ENCODE peak calls at places on chromosomes 4 and X, in nine cellular contexts. One of them, this sample, is unnamed.

GRCh38 chr4:112036881-112037280 is 108.4 kb upstream of the FAM241A start:
- DNase-seq in tibial nerve: no peak
- DNase-seq in sigmoid colon: no peak
- DNase-seq in transverse colon: no peak
- DNase-seq in suprapubic skin: no peak
- DNase-seq in K562: no peak
- DNase-seq in ovary: no peak
- DNase-seq in A549: no peak
- DNase-seq in stomach: no peak
- DNase-seq in this sample: no peak

GRCh38 chrX:150868625-150869024 is 29.8 kb downstream of the CD99L2 start:
- DNase-seq in A549: no peak
- DNase-seq in tibial nerve: no peak
- DNase-seq in transverse colon: no peak
- DNase-seq in stomach: no peak
- DNase-seq in K562: no peak
- DNase-seq in suprapubic skin: no peak
- DNase-seq in sigmoid colon: no peak
- DNase-seq in ovary: no peak
- DNase-seq in this sample: no peak

GRCh38 chr4:153488719-153489384 is 22.7 kb downstream of the TMEM131L start:
- DNase-seq in stomach: no peak
- DNase-seq in tibial nerve: no peak
- DNase-seq in suprapubic skin: no peak
- DNase-seq in A549: no peak
- DNase-seq in ovary: no peak
- DNase-seq in K562: no peak
- DNase-seq in sigmoid colon: no peak
- DNase-seq in transverse colon: no peak
- DNase-seq in this sample: peak

GRCh38 chr4:1248262-1249147 is at the start of gene CTBP1:
- DNase-seq in ovary: peak
- DNase-seq in A549: peak
- DNase-seq in suprapubic skin: peak
- DNase-seq in tibial nerve: peak
- DNase-seq in K562: peak
- DNase-seq in transverse colon: peak
- DNase-seq in stomach: peak
- DNase-seq in sigmoid colon: peak
- DNase-seq in this sample: peak

GRCh38 chr4:16213107-16213506 is 13.2 kb downstream of the TAPT1 start:
- DNase-seq in suprapubic skin: no peak
- DNase-seq in stomach: no peak
- DNase-seq in sigmoid colon: no peak
- DNase-seq in transverse colon: no peak
- DNase-seq in A549: no peak
- DNase-seq in ovary: no peak
- DNase-seq in K562: no peak
- DNase-seq in tibial nerve: no peak
- DNase-seq in this sample: no peak

GRCh38 chr4:1357356-1358248 is 10.6 kb downstream of the UVSSA start:
- DNase-seq in A549: no peak
- DNase-seq in transverse colon: no peak
- DNase-seq in stomach: no peak
- DNase-seq in sigmoid colon: no peak
- DNase-seq in tibial nerve: no peak
- DNase-seq in K562: no peak
- DNase-seq in ovary: no peak
- DNase-seq in suprapubic skin: no peak
- DNase-seq in this sample: peak

GRCh38 chr4:48122756-48123155 is 11.3 kb downstream of the TXK start:
- DNase-seq in suprapubic skin: no peak
- DNase-seq in sigmoid colon: no peak
- DNase-seq in transverse colon: no peak
- DNase-seq in A549: no peak
- DNase-seq in K562: no peak
- DNase-seq in stomach: no peak
- DNase-seq in tibial nerve: no peak
- DNase-seq in ovary: no peak
- DNase-seq in this sample: no peak

GRCh38 chr4:117311215-117311614 is 225.8 kb upstream of the TRAM1L1 start:
- DNase-seq in ovary: no peak
- DNase-seq in transverse colon: no peak
- DNase-seq in sigmoid colon: no peak
- DNase-seq in K562: no peak
- DNase-seq in A549: no peak
- DNase-seq in suprapubic skin: no peak
- DNase-seq in stomach: peak
- DNase-seq in tibial nerve: no peak
- DNase-seq in this sample: no peak

GRCh38 chr4:184384056-184384809 is 90.1 kb downstream of the IRF2 start:
- DNase-seq in stomach: peak
- DNase-seq in sigmoid colon: peak
- DNase-seq in tibial nerve: peak
- DNase-seq in ovary: peak
- DNase-seq in A549: peak
- DNase-seq in K562: no peak
- DNase-seq in suprapubic skin: no peak
- DNase-seq in transverse colon: peak
- DNase-seq in this sample: no peak

GRCh38 chrX:116384406-116384805 is 52.0 kb upstream of the SLC6A14 start:
- DNase-seq in sigmoid colon: no peak
- DNase-seq in ovary: no peak
- DNase-seq in A549: peak
- DNase-seq in suprapubic skin: no peak
- DNase-seq in tibial nerve: no peak
- DNase-seq in transverse colon: no peak
- DNase-seq in K562: no peak
- DNase-seq in stomach: no peak
- DNase-seq in this sample: no peak

GRCh38 chr4:77170926-77171325 is 13.9 kb downstream of the CCNG2 start:
- DNase-seq in suprapubic skin: no peak
- DNase-seq in sigmoid colon: no peak
- DNase-seq in tibial nerve: no peak
- DNase-seq in stomach: no peak
- DNase-seq in ovary: no peak
- DNase-seq in K562: no peak
- DNase-seq in A549: no peak
- DNase-seq in transverse colon: no peak
- DNase-seq in this sample: no peak

GRCh38 chrX:110156167-110156754 is 153.3 kb downstream of the TMEM164 start:
- DNase-seq in ovary: no peak
- DNase-seq in tibial nerve: no peak
- DNase-seq in K562: no peak
- DNase-seq in stomach: no peak
- DNase-seq in A549: no peak
- DNase-seq in transverse colon: no peak
- DNase-seq in suprapubic skin: no peak
- DNase-seq in sigmoid colon: no peak
- DNase-seq in this sample: no peak

GRCh38 chr4:26171953-26172352 is 148.9 kb upstream of the RBPJ start:
- DNase-seq in ovary: no peak
- DNase-seq in A549: no peak
- DNase-seq in stomach: no peak
- DNase-seq in sigmoid colon: no peak
- DNase-seq in tibial nerve: no peak
- DNase-seq in K562: no peak
- DNase-seq in suprapubic skin: no peak
- DNase-seq in transverse colon: no peak
- DNase-seq in this sample: no peak

GRCh38 chr4:8282134-8282641 is 12.6 kb downstream of the HTRA3 start:
- DNase-seq in suprapubic skin: no peak
- DNase-seq in stomach: no peak
- DNase-seq in K562: no peak
- DNase-seq in ovary: peak
- DNase-seq in sigmoid colon: peak
- DNase-seq in A549: no peak
- DNase-seq in transverse colon: no peak
- DNase-seq in tibial nerve: no peak
- DNase-seq in this sample: no peak

GRCh38 chrX:134718329-134719317 is 60.4 kb upstream of the PLAC1 start:
- DNase-seq in tibial nerve: peak
- DNase-seq in A549: peak
- DNase-seq in transverse colon: no peak
- DNase-seq in stomach: peak
- DNase-seq in K562: no peak
- DNase-seq in suprapubic skin: no peak
- DNase-seq in ovary: no peak
- DNase-seq in sigmoid colon: peak
- DNase-seq in this sample: peak

GRCh38 chr4:157014621-157015591 is 43.3 kb upstream of the PDGFC start:
- DNase-seq in suprapubic skin: no peak
- DNase-seq in ovary: no peak
- DNase-seq in stomach: no peak
- DNase-seq in K562: no peak
- DNase-seq in sigmoid colon: no peak
- DNase-seq in transverse colon: no peak
- DNase-seq in tibial nerve: no peak
- DNase-seq in A549: no peak
- DNase-seq in this sample: no peak

GRCh38 chr4:128858875-128859696 is 49.6 kb downstream of the JADE1 start:
- DNase-seq in A549: peak
- DNase-seq in tibial nerve: no peak
- DNase-seq in sigmoid colon: no peak
- DNase-seq in K562: no peak
- DNase-seq in ovary: peak
- DNase-seq in transverse colon: no peak
- DNase-seq in suprapubic skin: no peak
- DNase-seq in stomach: no peak
- DNase-seq in this sample: no peak

GRCh38 chr4:185738038-185738552 is 73.9 kb downstream of the SORBS2 start:
- DNase-seq in stomach: no peak
- DNase-seq in A549: no peak
- DNase-seq in tibial nerve: peak
- DNase-seq in ovary: no peak
- DNase-seq in transverse colon: no peak
- DNase-seq in suprapubic skin: no peak
- DNase-seq in K562: no peak
- DNase-seq in sigmoid colon: peak
- DNase-seq in this sample: no peak

GRCh38 chr4:74223801-74224200 is 65.9 kb downstream of the MTHFD2L start:
- DNase-seq in transverse colon: no peak
- DNase-seq in A549: no peak
- DNase-seq in suprapubic skin: no peak
- DNase-seq in K562: no peak
- DNase-seq in tibial nerve: no peak
- DNase-seq in ovary: no peak
- DNase-seq in sigmoid colon: no peak
- DNase-seq in stomach: no peak
- DNase-seq in this sample: no peak

GRCh38 chr4:55615008-55615407 is 21.1 kb downstream of the NMU start:
- DNase-seq in stomach: no peak
- DNase-seq in transverse colon: no peak
- DNase-seq in tibial nerve: no peak
- DNase-seq in K562: no peak
- DNase-seq in A549: no peak
- DNase-seq in ovary: no peak
- DNase-seq in suprapubic skin: no peak
- DNase-seq in sigmoid colon: no peak
- DNase-seq in this sample: no peak

GRCh38 chr4:4673070-4673469 is 131.2 kb upstream of the STX18 start:
- DNase-seq in ovary: no peak
- DNase-seq in sigmoid colon: peak
- DNase-seq in transverse colon: peak
- DNase-seq in suprapubic skin: no peak
- DNase-seq in A549: peak
- DNase-seq in stomach: no peak
- DNase-seq in tibial nerve: no peak
- DNase-seq in K562: peak
- DNase-seq in this sample: peak

GRCh38 chr4:105417624-105418023 is 56.2 kb downstream of the PPA2 start:
- DNase-seq in transverse colon: no peak
- DNase-seq in ovary: no peak
- DNase-seq in K562: no peak
- DNase-seq in stomach: no peak
- DNase-seq in A549: no peak
- DNase-seq in suprapubic skin: no peak
- DNase-seq in tibial nerve: no peak
- DNase-seq in sigmoid colon: no peak
- DNase-seq in this sample: no peak

DNA sequence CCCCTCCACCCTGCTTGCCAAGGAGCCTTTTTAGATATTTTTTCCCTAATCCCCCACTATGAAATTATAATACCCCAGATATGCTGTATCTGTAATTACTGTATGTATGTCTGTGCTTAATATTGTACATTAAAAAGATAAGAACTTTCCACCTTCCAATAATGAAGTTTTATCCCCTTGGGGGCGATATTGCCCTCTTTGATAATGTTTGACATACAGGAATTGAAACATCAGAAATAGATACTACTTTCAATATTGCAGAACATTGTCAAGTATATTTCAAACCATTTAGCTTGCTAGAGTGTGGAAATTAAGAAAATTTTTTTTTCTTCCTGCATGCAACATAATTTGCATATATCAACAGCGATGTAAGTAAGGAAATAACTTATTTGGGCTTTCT is 58.9 kb downstream of the NAF1 start:
- DNase-seq in A549: peak
- DNase-seq in transverse colon: no peak
- DNase-seq in suprapubic skin: no peak
- DNase-seq in stomach: no peak
- DNase-seq in sigmoid colon: no peak
- DNase-seq in ovary: no peak
- DNase-seq in tibial nerve: no peak
- DNase-seq in K562: no peak
- DNase-seq in this sample: no peak
- TF ChIP-seq EP300 in A549: no peak
- TF ChIP-seq EP300 in transverse colon: no peak
- TF ChIP-seq EP300 in suprapubic skin: no peak
- TF ChIP-seq EP300 in stomach: no peak
- TF ChIP-seq EP300 in sigmoid colon: no peak
- TF ChIP-seq EP300 in ovary: no peak
- TF ChIP-seq EP300 in tibial nerve: no peak
- TF ChIP-seq EP300 in K562: no peak
- TF ChIP-seq EP300 in this sample: no peak

GRCh38 chr4:43776371-43776770 is 672.2 kb downstream of the KCTD8 start:
- DNase-seq in A549: no peak
- DNase-seq in sigmoid colon: no peak
- DNase-seq in K562: no peak
- DNase-seq in suprapubic skin: no peak
- DNase-seq in transverse colon: no peak
- DNase-seq in tibial nerve: no peak
- DNase-seq in stomach: no peak
- DNase-seq in ovary: no peak
- DNase-seq in this sample: no peak
- TF ChIP-seq EP300 in A549: no peak
- TF ChIP-seq EP300 in sigmoid colon: no peak
- TF ChIP-seq EP300 in K562: no peak
- TF ChIP-seq EP300 in suprapubic skin: no peak
- TF ChIP-seq EP300 in transverse colon: no peak
- TF ChIP-seq EP300 in tibial nerve: no peak
- TF ChIP-seq EP300 in stomach: no peak
- TF ChIP-seq EP300 in ovary: no peak
- TF ChIP-seq EP300 in this sample: no peak

GRCh38 chrX:17078031-17078730 is 131.7 kb downstream of the REPS2 start:
- DNase-seq in A549: no peak
- DNase-seq in tibial nerve: no peak
- DNase-seq in sigmoid colon: no peak
- DNase-seq in suprapubic skin: no peak
- DNase-seq in transverse colon: no peak
- DNase-seq in ovary: no peak
- DNase-seq in stomach: no peak
- DNase-seq in K562: no peak
- DNase-seq in this sample: no peak
- TF ChIP-seq EP300 in A549: no peak
- TF ChIP-seq EP300 in tibial nerve: no peak
- TF ChIP-seq EP300 in sigmoid colon: no peak
- TF ChIP-seq EP300 in suprapubic skin: no peak
- TF ChIP-seq EP300 in transverse colon: no peak
- TF ChIP-seq EP300 in ovary: no peak
- TF ChIP-seq EP300 in stomach: no peak
- TF ChIP-seq EP300 in K562: no peak
- TF ChIP-seq EP300 in this sample: no peak

GRCh38 chr4:6221851-6222760 is 21.8 kb upstream of the JAKMIP1 start:
- DNase-seq in A549: no peak
- DNase-seq in suprapubic skin: no peak
- DNase-seq in ovary: peak
- DNase-seq in transverse colon: peak
- DNase-seq in K562: peak
- DNase-seq in tibial nerve: no peak
- DNase-seq in sigmoid colon: peak
- DNase-seq in stomach: peak
- DNase-seq in this sample: peak
- TF ChIP-seq EP300 in A549: no peak
- TF ChIP-seq EP300 in suprapubic skin: no peak
- TF ChIP-seq EP300 in ovary: no peak
- TF ChIP-seq EP300 in transverse colon: no peak
- TF ChIP-seq EP300 in K562: no peak
- TF ChIP-seq EP300 in tibial nerve: no peak
- TF ChIP-seq EP300 in sigmoid colon: no peak
- TF ChIP-seq EP300 in stomach: no peak
- TF ChIP-seq EP300 in this sample: no peak

This sample was measured in upper lobe of left lung.